ENCODE peak calls at places on chromosome 11, in five cellular contexts. T is stomach, X is sigmoid colon, W is esophagus squamous epithelium, Y is esophagus muscularis mucosa. C is an unnamed sample.

GRCh38 chr11:128790200-128790599 is 76.9 kb downstream of the KCNJ1 start:
- DNase-seq in X (no peak), T (no peak), Y (no peak), W (no peak), C (no peak)

GRCh38 chr11:33646629-33647028 is 54.0 kb downstream of the C11orf91 start:
- DNase-seq in Y (no peak), W (no peak), X (no peak), T (no peak), C (no peak)

GRCh38 chr11:19951558-19952083 is 208.7 kb downstream of the DBX1 start:
- DNase-seq in T (no peak), Y (no peak), W (no peak), X (no peak), C (no peak)

GRCh38 chr11:32874144-32874543 is 18.5 kb upstream of the QSER1 start:
- DNase-seq in T (no peak), W (no peak), X (no peak), Y (peak; percentile 89), C (no peak)

GRCh38 chr11:1879941-1880720 is 11.6 kb downstream of the PRR33 start:
- DNase-seq in Y (no peak), T (no peak), W (no peak), X (peak; percentile 88), C (peak; percentile 84)

GRCh38 chr11:133827556-133827955 is 17.8 kb downstream of the SPATA19 start:
- DNase-seq in T (no peak), X (no peak), Y (peak; percentile 88), W (no peak), C (no peak)

GRCh38 chr11:99370557-99371200 is 349.9 kb downstream of the CNTN5 start:
- DNase-seq in Y (no peak), T (no peak), X (no peak), W (no peak), C (no peak)

GRCh38 chr11:130407978-130408377 is 20.4 kb downstream of the ADAMTS8 start:
- DNase-seq in T (no peak), X (peak; percentile 95), Y (no peak), W (no peak), C (peak; percentile 93)

GRCh38 chr11:32411937-32412615 is 23.3 kb downstream of the WT1 start:
- DNase-seq in Y (no peak), T (no peak), W (no peak), X (no peak), C (peak; percentile 73)

GRCh38 chr11:2314136-2314524 is 12.3 kb downstream of the TSPAN32 start:
- DNase-seq in Y (no peak), X (no peak), W (no peak), T (no peak), C (no peak)

GRCh38 chr11:73258104-73258684 is 13.9 kb upstream of the P2RY6 start:
- DNase-seq in X (no peak), T (peak; percentile 9), Y (no peak), W (no peak), C (no peak)

GRCh38 chr11:121591405-121592033 is 138.8 kb upstream of the SORL1-AS1 start:
- DNase-seq in Y (no peak), X (peak; percentile 74), T (peak; percentile 70), W (no peak), C (peak; percentile 65)

GRCh38 chr11:64092119-64092760 is 56.5 kb downstream of the FLRT1 start:
- DNase-seq in W (no peak), X (no peak), T (no peak), Y (no peak), C (no peak)

GRCh38 chr11:129946256-129946655 is 50.9 kb upstream of the NFRKB start:
- DNase-seq in X (no peak), T (no peak), Y (no peak), W (no peak), C (no peak)

GRCh38 chr11:22982903-22983302 is 122.6 kb upstream of the CCDC179 start:
- DNase-seq in X (no peak), T (no peak), W (no peak), Y (no peak), C (no peak)

GRCh38 chr11:73087730-73088129 is 54.4 kb downstream of the FCHSD2 start:
- DNase-seq in X (no peak), T (no peak), Y (no peak), W (no peak), C (no peak)

GRCh38 chr11:3830088-3830487 is 10.7 kb downstream of the RHOG start:
- DNase-seq in X (no peak), T (no peak), W (no peak), Y (no peak), C (no peak)

GRCh38 chr11:111983187-111983986 is 41.8 kb upstream of the DLAT start:
- DNase-seq in T (peak; percentile 71), Y (no peak), W (no peak), X (no peak), C (no peak)

GRCh38 chr11:35274909-35275807 is 136.2 kb downstream of the CD44 start:
- DNase-seq in W (no peak), X (peak; percentile 70), T (peak; percentile 89), Y (no peak), C (peak; percentile 35)

GRCh38 chr11:103552086-103552485 is 442.9 kb downstream of the DYNC2H1 start:
- DNase-seq in Y (peak; percentile 80), T (no peak), X (no peak), W (no peak), C (no peak)

GRCh38 chr11:12139144-12139881 is 28.9 kb downstream of the MICAL2 start:
- DNase-seq in T (no peak), W (no peak), X (peak; percentile 73), Y (no peak), C (peak; percentile 68)

GRCh38 chr11:47607380-47607779 is 13.2 kb upstream of the C1QTNF4 start:
- DNase-seq in T (no peak), X (no peak), W (no peak), Y (no peak), C (peak; percentile 69)

GRCh38 chr11:118209037-118209436 is 15.8 kb downstream of the JAML start:
- DNase-seq in X (no peak), T (no peak), Y (no peak), W (no peak), C (no peak)

GRCh38 chr11:118205979-118206611 is 18.7 kb downstream of the JAML start:
- DNase-seq in W (no peak), T (no peak), X (no peak), Y (no peak), C (no peak)

GRCh38 chr11:118210323-118210722 is 14.5 kb downstream of the JAML start:
- DNase-seq in W (no peak), X (no peak), Y (no peak), T (no peak), C (no peak)

GRCh38 chr11:118206612-118207031 is 18.2 kb downstream of the JAML start:
- DNase-seq in W (no peak), Y (no peak), X (no peak), T (no peak), C (no peak)

GRCh38 chr11:118207079-118207478 is 17.7 kb downstream of the JAML start:
- DNase-seq in X (no peak), W (no peak), T (no peak), Y (no peak), C (no peak)
- H3K4me1 ChIP-seq in X (no peaks in the 10 kb centered on the region), W (no peaks in the 10 kb centered on the region), T (peaks cover 4% of the 10 kb centered on the region), Y (peaks cover 5% of the 10 kb centered on the region), C (no peaks in the 10 kb centered on the region)

DNA sequence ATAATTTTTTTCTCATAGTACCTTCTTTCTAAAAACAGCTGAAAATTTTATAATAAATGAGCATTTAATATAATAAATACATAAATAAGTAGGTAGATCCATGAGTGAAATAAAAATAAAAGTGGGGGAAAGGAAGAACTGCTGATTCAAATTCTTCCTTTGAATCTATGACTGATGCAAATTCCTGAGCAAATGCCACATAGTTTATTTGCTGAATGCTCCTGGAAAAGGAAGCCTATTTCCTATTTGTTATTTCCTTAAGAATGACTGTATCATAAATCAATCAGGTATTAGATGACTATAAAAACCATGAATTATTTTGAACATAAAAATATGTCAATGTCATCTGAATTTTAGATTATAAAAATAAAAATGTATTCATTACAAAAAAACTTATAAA is 16.6 kb downstream of the BTBD10 start:
- DNase-seq in Y (no peak), X (no peak), W (no peak), T (no peak), C (no peak)
- TF ChIP-seq POLR2A in Y (no peak), X (no peak), W (no peak), T (no peak), C (no peak)

GRCh38 chr11:66064571-66064970 is 5.5 kb upstream of the PACS1 start:
- DNase-seq in Y (no peak), T (no peak), X (no peak), W (no peak), C (no peak)
- H3K36me3 ChIP-seq in Y (peaks cover 94% of the 10 kb centered on the region), T (peaks cover 95% of the 10 kb centered on the region), X (peaks cover 63% of the 10 kb centered on the region), W (peaks cover 29% of the 10 kb centered on the region), C (no peaks in the 10 kb centered on the region)

GRCh38 chr11:67465190-67465522 is 3.9 kb downstream of the TMEM134 start:
- DNase-seq in W (no peak), Y (no peak), X (no peak), T (peak; percentile 55), C (no peak)
- H3K4me1 ChIP-seq in W (peaks cover 37% of the 10 kb centered on the region), Y (peaks cover 49% of the 10 kb centered on the region), X (peaks cover 46% of the 10 kb centered on the region), T (peaks cover 37% of the 10 kb centered on the region), C (no peaks in the 10 kb centered on the region)

GRCh38 chr11:65288706-65289536 is 25.7 kb upstream of the CDC42EP2 start:
- DNase-seq in W (no peak), T (no peak), Y (no peak), X (peak; percentile 76), C (no peak)
- TF ChIP-seq POLR2A in W (no peak), T (no peak), Y (no peak), X (no peak), C (no peak)

GRCh38 chr11:127651175-127651887 is 650.8 kb upstream of the KIRREL3 start:
- DNase-seq in X (no peak), T (no peak), Y (no peak), W (no peak), C (no peak)

GRCh38 chr11:127651888-127652221 is 651.3 kb upstream of the KIRREL3 start:
- DNase-seq in X (no peak), T (no peak), Y (no peak), W (no peak), C (no peak)

GRCh38 chr11:127649958-127650357 is 649.4 kb upstream of the KIRREL3 start:
- DNase-seq in Y (no peak), X (no peak), T (no peak), W (no peak), C (no peak)

GRCh38 chr11:127648604-127649003 is 648.0 kb upstream of the KIRREL3 start:
- DNase-seq in T (no peak), Y (no peak), W (no peak), X (no peak), C (no peak)

DNA sequence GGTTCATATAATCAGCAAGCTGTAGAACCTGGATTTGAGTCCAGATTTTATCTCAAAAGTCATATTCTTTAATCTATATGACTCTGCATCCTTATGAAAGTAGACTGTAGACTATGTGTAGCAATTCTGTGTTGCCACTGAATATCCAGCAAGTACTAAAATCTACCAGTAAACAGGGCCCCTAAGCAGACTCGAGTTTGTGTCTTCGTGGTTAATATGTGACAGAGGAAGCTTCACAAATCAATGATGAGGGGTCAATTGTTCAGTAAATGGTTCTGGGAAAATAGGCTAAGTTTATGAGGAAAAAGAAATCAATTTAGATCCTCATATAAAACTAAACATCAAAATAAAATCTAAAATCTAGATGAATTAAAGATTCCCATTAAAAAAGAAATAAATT is 648.5 kb upstream of the KIRREL3 start:
- DNase-seq in X (no peak), Y (no peak), W (no peak), T (no peak), C (no peak)
- H3K36me3 ChIP-seq in X (no peaks in the 10 kb centered on the region), Y (no peaks in the 10 kb centered on the region), W (no peaks in the 10 kb centered on the region), T (no peaks in the 10 kb centered on the region), C (no peaks in the 10 kb centered on the region)

C was measured in uterus.